ENCODE peak calls at places on chromosomes 7 and 10, in eight cellular contexts. V is GM18507, A is left ventricle myocardium inferior, S is GM12892, N is renal cortical epithelial cell, L is stomach, O is fibroblast of villous mesenchyme, U is SHP77. Z is an unnamed sample.

GRCh38 chr10:97163646-97164535 is 21.9 kb downstream of the SLIT1 start:
- DNase-seq in U (peak; percentile 43), L (no peak), O (no peak), V (no peak), S (no peak), A (no peak), N (no peak), Z (no peak)

GRCh38 chr10:132055616-132056015 is 10.1 kb upstream of the JAKMIP3 start:
- DNase-seq in O (no peak), A (no peak), N (no peak), U (no peak), L (no peak), S (no peak), V (no peak), Z (no peak)

GRCh38 chr7:116169060-116169459 is 41.3 kb upstream of the TES start:
- DNase-seq in V (no peak), A (no peak), L (no peak), S (no peak), O (peak; percentile 20), U (no peak), N (peak; percentile 94), Z (no peak)

GRCh38 chr7:51325231-51325630 is 8.6 kb upstream of the COBL start:
- DNase-seq in U (no peak), N (no peak), V (no peak), O (no peak), A (no peak), L (no peak), S (no peak), Z (no peak)

GRCh38 chr10:8054498-8055407 is at the start of gene GATA3:
- DNase-seq in O (peak; percentile 42), U (no peak), N (no peak), L (peak; percentile 64), A (peak; percentile 62), V (no peak), S (no peak), Z (peak; percentile 68)

GRCh38 chr7:153537271-153537670 is 514.9 kb upstream of the DPP6 start:
- DNase-seq in V (no peak), L (no peak), A (no peak), O (no peak), S (no peak), N (no peak), U (no peak), Z (no peak)

GRCh38 chr7:134619627-134620331 is 26.9 kb upstream of the BPGM start:
- DNase-seq in N (peak; percentile 90), V (no peak), S (no peak), L (no peak), U (no peak), A (no peak), O (peak; percentile 72), Z (no peak)

GRCh38 chr10:30384791-30385201 is 35.7 kb upstream of the MTPAP start:
- DNase-seq in O (peak; percentile 46), U (no peak), S (no peak), L (no peak), N (peak; percentile 27), V (no peak), A (no peak), Z (no peak)

GRCh38 chr7:40531946-40532345 is 397.1 kb downstream of the SUGCT start:
- DNase-seq in L (no peak), S (no peak), U (no peak), A (no peak), O (no peak), N (no peak), V (no peak), Z (no peak)

Z was measured in activated T-cell treated with anti-CD3 and anti-CD28 coated beads for 4 hours.